ENCODE peak calls at places on chromosomes 6 and 20, in four cellular contexts. Y, X, Z and R are unnamed samples.

GRCh38 chr20:46126440-46127056 is 8.4 kb downstream of the CD40 start:
- DNase-seq in Y (no peak), Z (no peak), X (no peak), R (no peak)

GRCh38 chr20:57579331-57579897 is 18.5 kb downstream of the PCK1 start:
- DNase-seq in Y (no peak), Z (no peak), X (no peak), R (no peak)

GRCh38 chr6:129485746-129486145 is 224.2 kb downstream of the ARHGAP18 start:
- DNase-seq in Z (no peak), X (no peak), Y (no peak), R (no peak)

GRCh38 chr20:48823960-48824497 is 3.8 kb downstream of the PREX1 start:
- DNase-seq in X (no peak), Z (peak; percentile 65), Y (no peak), R (no peak)

GRCh38 chr6:79170915-79171314 is 63.6 kb downstream of the HMGN3 start:
- DNase-seq in Y (peak; percentile 24), Z (peak; percentile 1), X (no peak), R (no peak)

GRCh38 chr6:92044312-92044711 is 1375.0 kb downstream of the EPHA7 start:
- DNase-seq in Z (no peak), X (no peak), Y (no peak), R (no peak)

GRCh38 chr6:100554228-100554627 is 89.5 kb upstream of the SIM1 start:
- DNase-seq in Z (no peak), X (no peak), Y (no peak), R (no peak)

GRCh38 chr6:113414511-113414910 is 442.6 kb upstream of the MARCKS start:
- DNase-seq in Z (peak; percentile 81), X (no peak), Y (peak; percentile 28), R (no peak)

GRCh38 chr6:118862443-118862842 is 31.5 kb upstream of the ASF1A start:
- DNase-seq in Y (no peak), Z (no peak), X (no peak), R (no peak)
- H3K9me3 ChIP-seq in Y (no peaks in the 10 kb centered on the region), Z (no peaks in the 10 kb centered on the region), X (no peaks in the 10 kb centered on the region), R (no peaks in the 10 kb centered on the region)

DNA sequence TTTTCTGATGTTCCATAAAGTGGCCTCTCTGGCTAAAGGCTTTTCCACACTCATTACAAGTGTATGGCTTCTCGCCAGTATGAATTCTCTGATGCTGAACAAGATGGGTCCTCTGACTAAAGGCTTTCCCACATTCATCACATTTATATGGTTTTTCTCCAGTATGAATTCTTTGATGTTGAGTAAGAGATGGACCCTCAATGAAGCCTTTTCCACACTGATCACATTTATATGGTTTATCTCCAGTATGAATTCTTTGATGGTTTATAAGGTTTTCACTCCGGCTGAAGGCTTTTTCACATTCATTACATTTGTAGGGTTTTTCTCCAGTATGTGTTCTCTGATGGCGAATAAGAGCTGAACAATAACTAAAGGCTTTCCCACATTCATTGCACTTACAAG is 20.4 kb downstream of the ZNF184 start:
- DNase-seq in Y (no peak), X (no peak), Z (peak; percentile 5), R (no peak)
- H3K9me3 ChIP-seq in Y (no peaks in the 10 kb centered on the region), X (peaks cover 27% of the 10 kb centered on the region), Z (peaks cover 65% of the 10 kb centered on the region), R (peaks cover 83% of the 10 kb centered on the region)

GRCh38 chr6:137213331-137213740 is 5.8 kb downstream of the IFNGR1 start:
- DNase-seq in X (no peak), Y (no peak), Z (no peak), R (no peak)

GRCh38 chr6:137213813-137214212 is 5.4 kb downstream of the IFNGR1 start:
- DNase-seq in Z (no peak), Y (no peak), X (no peak), R (no peak)

GRCh38 chr6:137214931-137215330 is 4.3 kb downstream of the IFNGR1 start:
- DNase-seq in Z (no peak), Y (no peak), X (no peak), R (no peak)

GRCh38 chr6:137210903-137211302 is 8.3 kb downstream of the IFNGR1 start:
- DNase-seq in Z (peak; percentile 14), X (no peak), Y (no peak), R (no peak)

GRCh38 chr6:137211910-137212309 is 7.3 kb downstream of the IFNGR1 start:
- DNase-seq in Y (no peak), Z (no peak), X (no peak), R (no peak)
- H3K9me3 ChIP-seq in Y (no peaks in the 10 kb centered on the region), Z (no peaks in the 10 kb centered on the region), X (no peaks in the 10 kb centered on the region), R (no peaks in the 10 kb centered on the region)

GRCh38 chr6:6164367-6164766 is 156.1 kb downstream of the F13A1 start:
- DNase-seq in Z (no peak), X (no peak), Y (no peak), R (no peak)
- H3K9me3 ChIP-seq in Z (peaks cover 33% of the 10 kb centered on the region), X (no peaks in the 10 kb centered on the region), Y (no peaks in the 10 kb centered on the region), R (no peaks in the 10 kb centered on the region)